ENCODE peak calls at places on chromosomes 6 and 20, in seven cellular contexts. K is GM12865, B is psoas muscle, N is right lobe of liver, Y is cardiac fibroblast, X is fibroblast of pulmonary artery, F is fibroblast of lung. Z is an unnamed sample.

GRCh38 chr20:38159539-38159938 is 5.5 kb downstream of the TGM2 start:
- DNase-seq in F (no peak), X (no peak), K (no peak), B (no peak), N (no peak), Y (no peak), Z (no peak)

GRCh38 chr20:38043512-38044300 is 10.2 kb downstream of the RPRD1B start:
- DNase-seq in X (peak), N (no peak), F (peak), Y (peak), K (no peak), B (peak), Z (peak)

GRCh38 chr6:2378891-2379652 is 133.7 kb upstream of the GMDS start:
- DNase-seq in X (peak), B (no peak), F (peak), Y (peak), N (no peak), K (peak), Z (no peak)

GRCh38 chr20:36344517-36345132 is 38.5 kb downstream of the DLGAP4 start:
- DNase-seq in B (no peak), Y (peak), X (peak), N (no peak), K (peak), F (peak), Z (peak)

GRCh38 chr20:22339091-22339881 is 245.1 kb downstream of the FOXA2 start:
- DNase-seq in X (peak), F (peak), N (no peak), Y (peak), B (no peak), K (peak), Z (peak)

GRCh38 chr20:47981242-47981641 is 196.0 kb upstream of the SULF2 start:
- DNase-seq in N (no peak), B (no peak), F (no peak), Y (no peak), X (no peak), K (no peak), Z (no peak)

GRCh38 chr6:31952140-31952805 is 6.4 kb downstream of the CFB start:
- DNase-seq in Y (peak), N (peak), X (peak), F (peak), K (peak), B (peak), Z (no peak)

GRCh38 chr20:6976535-6976934 is 209.0 kb downstream of the BMP2 start:
- DNase-seq in K (no peak), Y (peak), X (no peak), F (peak), B (no peak), N (no peak), Z (no peak)

GRCh38 chr6:15487262-15487661 is 175.6 kb downstream of the DTNBP1 start:
- DNase-seq in K (no peak), X (no peak), F (no peak), Y (no peak), B (no peak), N (no peak), Z (no peak)

GRCh38 chr6:140045116-140045515 is 670.7 kb upstream of the CITED2 start:
- DNase-seq in N (no peak), K (no peak), X (no peak), F (no peak), B (no peak), Y (no peak), Z (no peak)

GRCh38 chr6:29005183-29005885 is at the start of gene ZNF311:
- DNase-seq in Y (peak), B (peak), F (peak), K (no peak), X (peak), N (no peak), Z (no peak)

GRCh38 chr20:53608456-53609413 is 15.1 kb upstream of the ZNF217 start:
- DNase-seq in N (no peak), F (no peak), X (no peak), B (peak), Y (no peak), K (no peak), Z (no peak)

GRCh38 chr6:122722746-122723145 is 56.8 kb upstream of the FABP7 start:
- DNase-seq in B (no peak), Y (peak), F (peak), X (peak), N (no peak), K (no peak), Z (no peak)

GRCh38 chr20:42775037-42775436 is 414.7 kb downstream of the PTPRT start:
- DNase-seq in K (no peak), N (no peak), B (no peak), F (no peak), X (no peak), Y (no peak), Z (no peak)

GRCh38 chr6:20946037-20946436 is 411.8 kb downstream of the CDKAL1 start:
- DNase-seq in K (peak), Y (peak), F (peak), X (peak), N (no peak), B (no peak), Z (no peak)

GRCh38 chr20:36060676-36061075 is 92.3 kb downstream of the CNBD2 start:
- DNase-seq in B (no peak), F (no peak), Y (no peak), K (no peak), N (no peak), X (no peak), Z (no peak)

GRCh38 chr6:17454316-17455005 is 61.1 kb downstream of the CAP2 start:
- DNase-seq in N (no peak), K (no peak), X (peak), B (no peak), Y (no peak), F (peak), Z (no peak)

GRCh38 chr6:122730334-122730733 is 49.2 kb upstream of the FABP7 start:
- DNase-seq in B (no peak), Y (no peak), F (no peak), X (no peak), N (no peak), K (no peak), Z (no peak)

GRCh38 chr6:144528605-144529425 is 243.7 kb downstream of the UTRN start:
- DNase-seq in Y (peak), K (peak), X (peak), B (no peak), N (no peak), F (peak), Z (no peak)

GRCh38 chr6:39387785-39388184 is 65.3 kb upstream of the KCNK16 start:
- DNase-seq in F (no peak), N (no peak), Y (no peak), B (no peak), K (no peak), X (no peak), Z (no peak)

GRCh38 chr6:37131104-37131959 is 38.6 kb upstream of the PIM1 start:
- DNase-seq in K (no peak), N (peak), F (peak), X (no peak), Y (no peak), B (peak), Z (no peak)

GRCh38 chr20:46293084-46293483 is 15.2 kb downstream of the CDH22 start:
- DNase-seq in X (peak), K (peak), F (peak), N (no peak), B (no peak), Y (peak), Z (peak)

GRCh38 chr6:27863962-27864905 is 48.0 kb downstream of the OR2B2 start:
- DNase-seq in N (no peak), Y (peak), K (peak), X (peak), F (peak), B (no peak), Z (no peak)

GRCh38 chr6:141309295-141309694 is 823.4 kb upstream of the GJE1 start:
- DNase-seq in Y (peak), B (no peak), F (no peak), K (peak), N (no peak), X (peak), Z (peak)

GRCh38 chr6:134175532-134176282 is 123.3 kb upstream of the SLC2A12 start:
- DNase-seq in K (peak), F (peak), X (peak), Y (peak), B (peak), N (peak), Z (no peak)

GRCh38 chr6:70282906-70283461 is 19.9 kb downstream of the COL9A1 start:
- DNase-seq in B (no peak), X (no peak), Y (no peak), F (no peak), K (no peak), N (no peak), Z (no peak)

GRCh38 chr6:39543117-39543516 is 182.1 kb downstream of the KIF6 start:
- DNase-seq in F (peak), X (peak), K (no peak), N (no peak), B (peak), Y (no peak), Z (no peak)

GRCh38 chr20:6583134-6583738 is 184.2 kb upstream of the BMP2 start:
- DNase-seq in N (peak), B (peak), X (peak), K (peak), Y (peak), F (peak), Z (peak)

GRCh38 chr6:27019651-27020552 is 227.6 kb upstream of the PRSS16 start:
- DNase-seq in F (peak), N (peak), Y (peak), X (peak), B (peak), K (peak), Z (peak)

GRCh38 chr6:98946877-98947410 is 802 bp downstream of the FBXL4 start:
- DNase-seq in X (peak), F (peak), B (peak), Y (peak), K (peak), N (peak), Z (peak)

GRCh38 chr6:98944598-98945011 is 3.1 kb downstream of the FBXL4 start:
- DNase-seq in Y (peak), X (peak), B (no peak), F (peak), K (no peak), N (no peak), Z (no peak)

GRCh38 chr6:157087974-157088373 is 235.3 kb downstream of the TMEM242 start:
- DNase-seq in X (no peak), N (no peak), Y (no peak), K (no peak), B (no peak), F (no peak), Z (no peak)

GRCh38 chr6:73942581-73942980 is 246.6 kb downstream of the CD109 start:
- DNase-seq in Y (peak), K (peak), X (no peak), F (peak), B (no peak), N (no peak), Z (no peak)

GRCh38 chr6:105484238-105485161 is 81.6 kb upstream of the PREP start:
- DNase-seq in X (peak), K (peak), Y (peak), F (peak), N (no peak), B (no peak), Z (no peak)

GRCh38 chr20:21360686-21361085 is 36.6 kb downstream of the NKX2-4 start:
- DNase-seq in X (no peak), B (no peak), K (no peak), N (no peak), Y (peak), F (peak), Z (no peak)

GRCh38 chr6:115131709-115132490 is 789.1 kb upstream of the HS3ST5 start:
- DNase-seq in K (no peak), B (no peak), Y (no peak), X (no peak), N (peak), F (no peak), Z (no peak)

GRCh38 chr6:4775591-4776492 is at the start of gene CDYL:
- DNase-seq in B (peak), F (peak), X (peak), K (peak), N (peak), Y (peak), Z (peak)
- TF ChIP-seq CTCF in B (peak), F (no peak), X (no peak), K (peak), N (peak), Y (no peak), Z (peak)

GRCh38 chr6:138086573-138087196 is 20.5 kb downstream of the PERP start:
- DNase-seq in K (no peak), Y (no peak), B (no peak), N (no peak), F (peak), X (no peak), Z (no peak)
- H3K4me3 ChIP-seq in K (no peak), Y (no peak), B (no peak), N (no peak), F (no peak), X (no peak), Z (no peak)

DNA sequence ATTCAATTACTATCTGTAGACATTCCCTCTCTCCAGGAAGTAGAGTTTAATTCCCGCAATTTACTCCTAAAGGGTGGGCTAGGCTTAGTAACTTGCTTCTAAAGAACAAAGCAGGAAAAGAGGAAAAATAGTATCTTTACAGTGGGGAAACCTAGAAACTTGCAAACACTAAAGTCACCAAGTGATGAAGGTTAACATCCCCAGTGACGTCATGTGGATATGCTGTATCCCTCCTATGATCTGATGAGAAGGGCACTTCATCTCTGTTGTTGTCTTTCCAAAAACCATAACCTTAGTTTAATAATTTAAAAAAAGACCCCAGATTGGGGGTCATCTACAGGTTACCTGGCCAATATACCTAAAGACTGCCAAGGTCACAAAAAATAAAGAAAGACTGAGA is 17.3 kb downstream of the SLC22A16 start:
- DNase-seq in N (no peak), F (no peak), Y (no peak), X (no peak), K (no peak), B (no peak), Z (no peak)
- TF ChIP-seq CTCF in N (no peak), F (no peak), Y (no peak), X (no peak), K (no peak), B (no peak), Z (no peak)

GRCh38 chr6:119162134-119162761 is 83.8 kb upstream of the FAM184A start:
- DNase-seq in N (no peak), Y (no peak), K (no peak), F (no peak), B (no peak), X (no peak), Z (no peak)
- H3K4me3 ChIP-seq in N (no peak), Y (no peak), K (no peak), F (no peak), B (no peak), X (no peak), Z (no peak)

DNA sequence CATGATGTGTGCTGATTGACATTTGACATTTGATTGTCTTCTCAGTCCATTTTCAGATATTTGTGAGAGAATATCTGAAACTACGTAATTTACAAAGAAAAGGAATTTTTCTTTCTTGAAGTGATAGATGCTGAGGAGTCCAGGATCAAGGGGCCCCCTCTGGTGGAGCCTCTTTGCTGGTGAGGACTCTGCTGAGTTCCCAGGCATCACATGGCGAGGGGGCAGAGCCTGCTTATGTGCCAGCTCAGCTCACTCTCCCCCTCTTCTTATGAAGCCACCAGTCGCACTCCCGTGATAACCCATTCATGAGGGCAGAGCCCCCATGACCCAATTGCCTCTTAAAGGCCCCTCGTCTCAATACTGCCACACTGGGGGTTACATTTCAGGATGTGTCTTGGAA is 91.3 kb downstream of the RPP40 start:
- DNase-seq in Y (no peak), N (no peak), B (no peak), K (no peak), F (no peak), X (no peak), Z (no peak)
- TF ChIP-seq CTCF in Y (no peak), N (no peak), B (no peak), K (no peak), F (no peak), X (no peak), Z (no peak)